ENCODE peak calls at places on chromosome 21, in five cellular contexts. O, G, X, V and Y are unnamed samples.
A peak's percentile ranks its signal among the peaks of the same experiment; 100 is the strongest.

GRCh38 chr21:34017127-34017961 is 56.0 kb upstream of the MRPS6 start:
- DNase-seq in V (no peak), X (no peak), G (peak; percentile 89), O (no peak), Y (no peak)

GRCh38 chr21:32406405-32406804 is 6.1 kb upstream of the EVA1C start:
- DNase-seq in X (no peak), G (no peak), O (no peak), V (no peak), Y (no peak)

GRCh38 chr21:41506526-41507520 is 1.1 kb downstream of the TMPRSS2 start:
- DNase-seq in V (no peak), O (no peak), X (no peak), G (peak; percentile 3), Y (no peak)

GRCh38 chr21:42440187-42440792 is 36.6 kb downstream of the UBASH3A start:
- DNase-seq in G (no peak), V (no peak), O (no peak), X (no peak), Y (no peak)

GRCh38 chr21:16347223-16347622 is 617.4 kb downstream of the USP25 start:
- DNase-seq in V (no peak), O (no peak), X (no peak), G (no peak), Y (no peak)

GRCh38 chr21:25461730-25462129 is 145.6 kb downstream of the MRPL39 start:
- DNase-seq in V (no peak), X (no peak), G (peak; percentile 48), O (no peak), Y (no peak)

GRCh38 chr21:33021667-33022066 is 4.1 kb upstream of the OLIG2 start:
- DNase-seq in G (no peak), O (no peak), V (no peak), X (no peak), Y (no peak)

GRCh38 chr21:16534408-16535099 is 804.8 kb downstream of the USP25 start:
- DNase-seq in O (peak; percentile 63), X (no peak), G (peak; percentile 89), V (no peak), Y (no peak)

GRCh38 chr21:41090981-41091380 is 77.0 kb upstream of the BACE2 start:
- DNase-seq in G (no peak), V (no peak), X (no peak), O (no peak), Y (no peak)

GRCh38 chr21:28253378-28253777 is 739.3 kb downstream of the LTN1 start:
- DNase-seq in G (peak; percentile 75), V (no peak), X (no peak), O (no peak), Y (no peak)

GRCh38 chr21:40841524-40842196 is 5.3 kb downstream of the DSCAM start:
- DNase-seq in G (peak; percentile 40), V (no peak), X (no peak), O (peak; percentile 42), Y (no peak)

GRCh38 chr21:18443686-18444085 is 40.1 kb upstream of the TMPRSS15 start:
- DNase-seq in V (peak; percentile 19), X (no peak), G (no peak), O (no peak), Y (no peak)

GRCh38 chr21:36780861-36781260 is 81.9 kb downstream of the SIM2 start:
- DNase-seq in G (no peak), V (no peak), O (no peak), X (no peak), Y (no peak)

GRCh38 chr21:36788116-36788515 is 89.2 kb downstream of the SIM2 start:
- DNase-seq in G (no peak), O (no peak), X (no peak), V (no peak), Y (no peak)

GRCh38 chr21:36785615-36786014 is 86.7 kb downstream of the SIM2 start:
- DNase-seq in O (no peak), V (no peak), G (no peak), X (no peak), Y (no peak)

GRCh38 chr21:36784942-36785341 is 86.0 kb downstream of the SIM2 start:
- DNase-seq in O (peak; percentile 49), G (no peak), V (no peak), X (no peak), Y (no peak)

GRCh38 chr21:36783612-36784383 is 84.9 kb downstream of the SIM2 start:
- DNase-seq in G (peak; percentile 93), O (no peak), V (no peak), X (no peak), Y (no peak)
- H3K27ac ChIP-seq in G (no peak overlapping the region), O (no peak overlapping the region), V (no peak overlapping the region), X (no peak overlapping the region), Y (no peak overlapping the region)

GRCh38 chr21:44344541-44345183 is 5.5 kb upstream of the CFAP410 start:
- DNase-seq in V (no peak), G (no peak), O (no peak), X (no peak), Y (no peak)
- H3K27me3 ChIP-seq in V (peaks cover 8% of the 10 kb centered on the region), G (peaks cover 3% of the 10 kb centered on the region), O (peaks cover 7% of the 10 kb centered on the region), X (no peaks in the 10 kb centered on the region), Y (peaks cover 6% of the 10 kb centered on the region)

GRCh38 chr21:44686000-44686781 is 4.2 kb upstream of the KRTAP12-1 start:
- DNase-seq in X (no peak), G (no peak), V (no peak), O (no peak), Y (peak; percentile 27)

GRCh38 chr21:44684077-44684476 is 2.1 kb upstream of the KRTAP12-1 start:
- DNase-seq in X (no peak), O (no peak), G (no peak), V (no peak), Y (peak; percentile 11)

GRCh38 chr21:44681861-44682579 is at the start of gene KRTAP12-1:
- DNase-seq in X (no peak), V (no peak), O (no peak), G (no peak), Y (no peak)

GRCh38 chr21:44682580-44683151 is 703 bp upstream of the KRTAP12-1 start:
- DNase-seq in V (no peak), X (no peak), G (no peak), O (no peak), Y (no peak)

GRCh38 chr21:44684483-44684882 is 2.5 kb upstream of the KRTAP12-1 start:
- DNase-seq in O (no peak), G (no peak), X (no peak), V (no peak), Y (no peak)
- H3K27ac ChIP-seq in O (no peak overlapping the region), G (no peak overlapping the region), X (no peak overlapping the region), V (no peak overlapping the region), Y (no peak overlapping the region)

DNA sequence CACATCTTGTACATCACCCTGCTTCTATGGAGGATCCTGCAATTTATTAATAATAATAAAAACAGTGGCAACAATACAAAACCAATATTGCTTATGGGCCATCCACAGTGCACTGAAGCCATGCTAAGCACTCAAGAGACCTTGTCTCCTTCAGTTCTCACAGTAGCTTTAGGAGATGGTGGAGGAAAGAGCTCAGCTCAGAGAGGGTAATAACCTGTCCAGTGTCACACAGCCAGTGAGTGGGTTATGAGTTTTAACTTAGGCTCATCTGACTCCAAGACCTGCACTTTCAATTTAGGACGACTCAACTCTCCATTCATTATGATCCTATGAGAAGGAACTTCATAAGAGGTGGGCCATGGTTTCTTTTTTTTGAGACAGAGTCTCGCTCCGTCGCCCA is 347.6 kb upstream of the RUNX1 start:
- DNase-seq in V (no peak), O (no peak), X (no peak), G (no peak), Y (no peak)
- H3K27me3 ChIP-seq in V (no peaks in the 10 kb centered on the region), O (no peaks in the 10 kb centered on the region), X (no peaks in the 10 kb centered on the region), G (no peaks in the 10 kb centered on the region), Y (no peaks in the 10 kb centered on the region)

GRCh38 chr21:21463456-21463855 is 465.2 kb downstream of the NCAM2 start:
- DNase-seq in O (no peak), X (no peak), G (no peak), V (no peak), Y (no peak)
- H3K27ac ChIP-seq in O (no peak overlapping the region), X (no peak overlapping the region), G (no peak overlapping the region), V (no peak overlapping the region), Y (no peak overlapping the region)

GRCh38 chr21:44712203-44713028 is 1.0 kb upstream of the TSPEAR start:
- DNase-seq in X (no peak), V (no peak), G (no peak), O (no peak), Y (peak; percentile 37)
- H3K27me3 ChIP-seq in X (no peaks in the 10 kb centered on the region), V (peaks cover 24% of the 10 kb centered on the region), G (peaks cover 59% of the 10 kb centered on the region), O (no peaks in the 10 kb centered on the region), Y (peaks cover 22% of the 10 kb centered on the region)